ENCODE peak calls at places on chromosomes 11 and 22, in six cellular contexts. X is H9, K is mesendoderm, D is neuronal stem cell, B is H1, O is trophoblast cell. J is an unnamed sample.

GRCh38 chr11:19988598-19988997 is 171.7 kb downstream of the DBX1 start:
- DNase-seq in K (peak), B (peak), D (no peak), X (peak), O (peak), J (peak)

GRCh38 chr11:17528181-17528691 is 16.0 kb downstream of the USH1C start:
- DNase-seq in D (no peak), B (peak), O (peak), K (peak), X (peak), J (peak)

GRCh38 chr11:56889986-56890385 is 98.7 kb upstream of the OR5AK2 start:
- DNase-seq in B (no peak), D (no peak), X (no peak), K (no peak), O (no peak), J (no peak)

GRCh38 chr11:60788401-60789110 is 3.4 kb downstream of the MS4A10 start:
- DNase-seq in D (no peak), O (no peak), K (no peak), X (no peak), B (no peak), J (no peak)

GRCh38 chr11:77107950-77108349 is 5.3 kb downstream of the OMP start:
- DNase-seq in O (no peak), D (no peak), K (no peak), X (no peak), B (no peak), J (peak)

GRCh38 chr11:78156081-78156844 is 16.8 kb upstream of the ALG8 start:
- DNase-seq in B (no peak), X (no peak), D (peak), K (no peak), O (no peak), J (no peak)

GRCh38 chr11:15339302-15339701 is 224.6 kb downstream of the INSC start:
- DNase-seq in X (no peak), D (no peak), B (no peak), K (no peak), O (no peak), J (no peak)

GRCh38 chr11:2737876-2738275 is 38.1 kb upstream of the KCNQ1OT1 start:
- DNase-seq in X (no peak), D (no peak), O (no peak), K (no peak), B (no peak), J (no peak)

GRCh38 chr22:49971232-49972162 is 10.9 kb downstream of the PIM3 start:
- DNase-seq in O (peak), B (peak), D (no peak), K (no peak), X (peak), J (no peak)

DNA sequence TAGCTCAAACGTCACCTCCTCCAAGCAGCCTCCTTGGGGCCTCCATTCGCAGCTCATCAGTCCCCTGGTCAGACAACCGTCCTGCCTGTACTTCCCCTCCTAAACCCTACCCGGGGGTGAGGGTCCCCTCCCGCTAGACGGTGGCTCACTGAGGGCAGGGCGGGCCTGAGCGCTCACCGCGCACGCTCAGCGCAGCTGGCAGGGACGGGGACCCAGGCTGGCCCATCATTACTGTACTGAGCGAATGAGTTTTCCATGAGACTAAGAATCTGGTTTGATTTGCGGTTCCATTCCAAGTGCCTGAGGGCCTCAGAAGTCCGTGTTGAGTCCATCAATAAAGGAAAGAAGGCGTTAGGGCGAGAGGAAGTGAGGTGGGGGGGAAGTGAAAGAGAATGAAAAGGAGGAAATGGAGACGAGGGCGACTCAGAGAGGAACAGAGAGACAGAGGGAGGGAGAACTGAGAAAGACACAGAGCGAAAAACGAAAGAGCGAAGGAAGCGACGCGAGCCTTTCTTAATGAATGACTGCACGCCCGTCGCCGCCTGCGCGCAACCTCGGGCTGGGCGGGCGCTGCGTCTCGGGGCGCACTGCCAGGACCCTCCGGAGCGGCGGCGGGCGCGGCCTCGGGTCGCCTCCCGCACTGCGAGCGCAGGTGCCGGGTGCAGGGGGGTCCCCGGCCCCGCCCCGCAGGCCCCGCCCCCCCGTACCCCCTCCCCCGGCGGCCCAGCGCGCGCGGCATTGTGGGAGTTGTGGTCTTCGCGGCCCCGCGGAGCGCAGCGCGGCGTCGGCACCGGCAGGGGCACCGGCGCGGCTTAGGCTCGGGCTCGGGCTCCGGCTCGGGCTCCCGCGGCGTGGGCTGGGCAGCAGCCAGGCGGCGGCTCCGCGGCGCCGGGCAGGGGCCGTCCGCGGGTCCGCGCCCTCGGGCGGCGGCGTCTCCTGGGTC is at the start of gene ASPHD2:
- DNase-seq in O (peak), K (peak), X (peak), B (peak), D (peak), J (peak)
- H4K8ac ChIP-seq in O (peak), K (peak), X (no peak), B (peak), D (peak), J (peak)

DNA sequence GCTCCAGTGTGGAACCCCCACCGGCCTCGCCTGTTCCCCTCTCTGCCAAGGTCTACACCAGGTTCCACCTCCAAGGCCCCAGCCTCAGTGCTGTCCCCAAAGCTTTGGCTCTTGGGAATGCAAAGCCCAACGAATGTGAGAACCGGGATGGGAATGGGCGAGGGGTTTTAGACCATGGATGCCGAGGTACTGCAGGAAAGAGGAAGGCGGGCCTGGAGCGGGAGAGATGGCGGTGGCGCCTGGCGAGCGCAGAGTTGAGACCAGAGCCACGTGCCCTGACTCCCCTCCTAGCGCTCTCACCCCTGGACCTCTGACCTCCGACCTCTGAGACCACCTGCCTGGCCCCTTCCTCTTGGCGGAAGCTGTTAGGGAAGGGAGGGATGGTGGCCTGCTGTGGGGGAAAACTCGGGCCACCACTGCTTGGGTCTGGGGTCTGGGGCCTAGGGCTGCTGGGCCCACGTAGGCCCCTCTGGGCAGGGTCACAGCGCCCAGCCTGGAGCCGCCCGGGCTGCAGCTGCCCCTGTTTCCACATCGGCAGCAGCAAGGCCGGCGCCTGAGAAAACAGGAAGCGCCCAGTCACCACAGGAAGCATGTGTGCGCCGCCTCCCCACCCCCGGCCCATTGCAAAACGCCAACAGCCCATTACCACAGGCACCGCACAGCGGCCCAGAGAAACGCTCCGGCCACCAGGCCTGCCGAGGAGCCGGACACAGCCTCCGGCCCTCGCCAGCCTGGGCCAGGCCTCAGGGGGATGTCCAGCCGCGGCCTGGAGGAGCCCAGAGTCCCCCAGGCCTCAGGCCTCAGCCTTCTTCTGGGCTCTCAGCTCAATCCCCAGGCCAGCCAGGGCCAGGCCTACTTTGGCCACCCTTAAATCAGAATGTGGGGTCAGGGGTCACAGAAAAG is 13.8 kb upstream of the SLC39A13 start:
- DNase-seq in K (no peak), O (no peak), D (no peak), B (no peak), X (peak), J (peak)
- H4K8ac ChIP-seq in K (no peak), O (peak), D (peak), B (peak), X (no peak), J (peak)

GRCh38 chr11:113282898-113283297 is 31.5 kb upstream of the TTC12 start:
- DNase-seq in X (no peak), B (no peak), D (no peak), K (no peak), O (no peak), J (no peak)
- H4K8ac ChIP-seq in X (no peak), B (no peak), D (no peak), K (no peak), O (no peak), J (no peak)

GRCh38 chr22:30196141-30196866 is 50.3 kb downstream of the LIF start:
- DNase-seq in B (peak), D (no peak), K (peak), O (peak), X (peak), J (peak)
- H4K8ac ChIP-seq in B (no peak), D (no peak), K (no peak), O (no peak), X (no peak), J (peak)

GRCh38 chr11:113967361-113967760 is 7.5 kb upstream of the HTR3A start:
- DNase-seq in X (no peak), B (no peak), O (no peak), K (no peak), D (no peak), J (no peak)
- H4K8ac ChIP-seq in X (no peak), B (no peak), O (no peak), K (no peak), D (no peak), J (no peak)

GRCh38 chr22:43207386-43207785 is 20.5 kb upstream of the TTLL12 start:
- DNase-seq in K (no peak), X (no peak), D (no peak), O (no peak), B (no peak), J (no peak)

GRCh38 chr22:43205261-43205691 is 18.3 kb upstream of the TTLL12 start:
- DNase-seq in O (no peak), X (no peak), K (no peak), D (no peak), B (no peak), J (no peak)

GRCh38 chr22:43207849-43208702 is 21.1 kb upstream of the TTLL12 start:
- DNase-seq in B (no peak), K (no peak), D (no peak), X (no peak), O (no peak), J (no peak)

GRCh38 chr22:43206515-43207161 is 19.7 kb upstream of the TTLL12 start:
- DNase-seq in X (no peak), D (no peak), B (no peak), K (no peak), O (no peak), J (no peak)

GRCh38 chr22:43205748-43206514 is 19.0 kb upstream of the TTLL12 start:
- DNase-seq in X (no peak), O (no peak), D (no peak), B (no peak), K (no peak), J (no peak)
- H4K8ac ChIP-seq in X (no peak), O (no peak), D (no peak), B (no peak), K (no peak), J (no peak)

GRCh38 chr22:46024136-46024840 is 47.3 kb upstream of the WNT7B start:
- DNase-seq in K (no peak), X (no peak), B (no peak), D (no peak), O (no peak), J (no peak)
- H4K8ac ChIP-seq in K (no peak), X (no peak), B (no peak), D (no peak), O (no peak), J (no peak)

DNA sequence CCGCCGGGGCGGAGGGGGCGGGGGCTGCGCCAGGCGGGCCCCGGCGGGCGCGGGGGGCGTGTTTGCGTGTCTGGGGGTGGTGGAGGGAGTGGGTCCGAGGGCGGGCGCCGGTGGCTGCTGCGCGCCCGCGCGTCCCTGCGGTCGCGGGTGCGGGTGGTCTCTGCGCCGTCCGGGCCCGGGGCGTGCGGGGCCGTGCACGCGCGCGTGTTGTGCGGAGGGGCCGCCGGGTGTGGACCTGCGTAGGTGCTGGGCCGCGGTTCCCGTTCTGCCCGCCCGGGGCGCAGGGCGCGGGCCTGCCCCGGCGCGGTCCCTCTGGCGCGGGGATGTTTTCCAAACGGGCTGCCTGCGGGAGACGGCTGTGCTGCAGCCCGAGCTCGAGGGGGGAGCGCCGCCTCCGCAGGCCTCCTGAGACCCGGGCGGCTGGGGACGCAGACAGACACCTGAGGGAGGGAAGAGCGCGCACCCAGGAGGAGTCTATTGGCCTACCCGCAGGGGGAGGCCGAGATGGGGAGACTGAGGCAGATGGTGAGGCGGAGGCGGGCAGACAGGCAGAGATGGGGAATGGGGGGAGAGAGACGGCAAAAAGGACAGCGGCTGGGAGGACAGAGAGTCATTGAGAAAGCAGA is 442 bp downstream of the PELI3 start:
- DNase-seq in D (peak), B (no peak), O (peak), K (peak), X (no peak), J (peak)
- H4K8ac ChIP-seq in D (no peak), B (peak), O (peak), K (no peak), X (no peak), J (peak)

DNA sequence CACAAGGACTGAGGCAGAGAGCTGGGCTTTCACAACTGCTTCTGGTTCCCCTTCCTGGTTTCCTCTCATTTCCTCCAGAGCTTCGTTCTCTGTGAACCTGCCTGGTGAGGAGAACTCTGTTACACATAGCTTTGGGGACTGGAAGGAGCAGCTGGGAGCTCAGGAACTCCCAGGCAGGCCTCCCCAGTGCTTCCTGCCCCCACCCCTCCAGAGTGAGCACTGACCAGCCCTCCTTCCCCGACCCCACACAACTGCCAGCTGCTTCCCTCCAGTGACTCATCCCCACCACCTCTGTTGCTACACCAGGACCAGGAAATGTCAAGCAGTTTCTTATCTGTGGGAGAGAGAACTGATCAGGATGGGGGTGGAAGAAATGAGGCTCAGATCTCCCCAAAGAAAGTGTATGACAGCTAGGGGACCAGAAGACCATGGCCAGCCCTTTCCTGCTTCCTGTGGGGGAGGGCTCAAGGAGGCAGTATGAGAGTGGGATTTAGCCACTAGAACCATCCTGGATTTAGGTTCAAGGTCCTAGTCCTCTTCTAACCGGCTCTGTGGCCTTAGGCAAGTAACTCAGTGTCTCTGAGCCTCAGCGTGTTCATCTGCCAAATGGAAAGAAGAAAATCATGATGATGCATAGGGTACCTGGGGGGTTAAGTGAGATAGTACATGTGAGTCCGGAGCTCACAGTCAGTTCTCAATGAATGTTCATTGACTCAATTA is 4.5 kb upstream of the TP53I11 start:
- DNase-seq in X (no peak), K (peak), D (no peak), O (no peak), B (no peak), J (peak)
- H4K8ac ChIP-seq in X (no peak), K (no peak), D (no peak), O (no peak), B (no peak), J (peak)

GRCh38 chr22:19986410-19987341 is 29.9 kb downstream of the ARVCF start:
- DNase-seq in B (peak), O (peak), D (peak), X (peak), K (peak), J (peak)
- H4K8ac ChIP-seq in B (peak), O (peak), D (no peak), X (no peak), K (no peak), J (peak)